ENCODE peak calls at places on chromosomes 16 and 17, in eight cellular contexts. Z is MM.1S, U is RWPE1, H is brain microvascular endothelial cell, B is A673, E is tibial nerve, M is osteocyte, Q is PC-3. Y is an unnamed sample.

GRCh38 chr17:28384281-28385036 is 13.0 kb downstream of the SARM1 start:
- DNase-seq in Z (peak; percentile 35), Q (peak; percentile 66), B (no peak), U (no peak), H (no peak), E (peak; percentile 14), M (no peak), Y (no peak)

GRCh38 chr17:73632513-73632912 is 11.7 kb downstream of the SDK2 start:
- DNase-seq in M (no peak), U (no peak), H (no peak), E (no peak), B (no peak), Z (no peak), Q (no peak), Y (no peak)

GRCh38 chr17:34997355-34997862 is 17.1 kb downstream of the LIG3 start:
- DNase-seq in E (peak; percentile 28), H (peak; percentile 73), U (no peak), M (no peak), Q (peak; percentile 12), Z (no peak), B (no peak), Y (peak; percentile 62)

GRCh38 chr16:80804451-80805383 is at the start of gene CDYL2:
- DNase-seq in M (no peak), E (no peak), Z (peak; percentile 48), U (peak; percentile 20), H (no peak), B (peak; percentile 11), Q (peak; percentile 57), Y (no peak)

GRCh38 chr16:50610331-50611262 is 62.4 kb downstream of the NKD1 start:
- DNase-seq in Z (no peak), Q (no peak), E (no peak), H (no peak), B (no peak), M (no peak), U (no peak), Y (no peak)

GRCh38 chr16:27273670-27274522 is 5.3 kb upstream of the NSMCE1 start:
- DNase-seq in H (peak; percentile 49), B (no peak), Z (no peak), Q (peak; percentile 52), U (no peak), E (no peak), M (peak; percentile 64), Y (peak; percentile 86)

GRCh38 chr17:75771334-75772281 is 6.6 kb upstream of the GALK1 start:
- DNase-seq in U (no peak), Z (no peak), M (no peak), B (no peak), E (no peak), Q (peak; percentile 59), H (no peak), Y (peak; percentile 46)

GRCh38 chr17:79997004-79997673 is 38.5 kb downstream of the TBC1D16 start:
- DNase-seq in B (peak; percentile 88), Q (no peak), U (no peak), H (no peak), M (no peak), E (no peak), Z (no peak), Y (no peak)

GRCh38 chr17:35088647-35088910 is 25.1 kb upstream of the RFFL start:
- DNase-seq in U (no peak), E (peak; percentile 11), Z (no peak), Q (no peak), M (no peak), B (peak; percentile 4), H (no peak), Y (no peak)

GRCh38 chr16:89693931-89694783 is 7.3 kb downstream of the SPATA2L start:
- DNase-seq in E (no peak), M (no peak), Q (no peak), Z (no peak), B (no peak), H (no peak), U (no peak), Y (no peak)

GRCh38 chr17:82201498-82201910 is 11.1 kb downstream of the CCDC57 start:
- DNase-seq in U (no peak), B (no peak), Z (no peak), E (no peak), M (no peak), H (no peak), Q (no peak), Y (no peak)

GRCh38 chr17:81927145-81927652 is 336 bp downstream of the MAFG start:
- DNase-seq in M (no peak), E (no peak), Z (no peak), Q (no peak), U (no peak), H (no peak), B (no peak), Y (no peak)

GRCh38 chr17:4972322-4972721 is 4.7 kb upstream of the SPAG7 start:
- DNase-seq in M (no peak), E (no peak), H (no peak), U (no peak), Z (no peak), B (no peak), Q (no peak), Y (no peak)

GRCh38 chr17:38728290-38728831 is 1.8 kb upstream of the CISD3 start:
- DNase-seq in H (no peak), M (no peak), B (no peak), Z (peak; percentile 10), Q (no peak), E (no peak), U (no peak), Y (no peak)

GRCh38 chr17:81648013-81648706 is 8.2 kb downstream of the PDE6G start:
- DNase-seq in Z (no peak), M (no peak), U (no peak), Q (no peak), E (no peak), B (no peak), H (no peak), Y (no peak)

GRCh38 chr17:58747674-58748073 is 8.0 kb upstream of the PPM1E start:
- DNase-seq in U (no peak), M (no peak), E (no peak), B (no peak), Q (no peak), H (no peak), Z (no peak), Y (no peak)

GRCh38 chr16:56589141-56590039 is at the start of gene MT3:
- DNase-seq in M (no peak), E (no peak), B (peak; percentile 49), H (no peak), Q (peak; percentile 19), Z (no peak), U (no peak), Y (no peak)

GRCh38 chr16:31010943-31011342 is 505 bp upstream of the STX1B start:
- DNase-seq in B (no peak), E (no peak), M (no peak), Z (no peak), Q (no peak), U (no peak), H (no peak), Y (no peak)

DNA sequence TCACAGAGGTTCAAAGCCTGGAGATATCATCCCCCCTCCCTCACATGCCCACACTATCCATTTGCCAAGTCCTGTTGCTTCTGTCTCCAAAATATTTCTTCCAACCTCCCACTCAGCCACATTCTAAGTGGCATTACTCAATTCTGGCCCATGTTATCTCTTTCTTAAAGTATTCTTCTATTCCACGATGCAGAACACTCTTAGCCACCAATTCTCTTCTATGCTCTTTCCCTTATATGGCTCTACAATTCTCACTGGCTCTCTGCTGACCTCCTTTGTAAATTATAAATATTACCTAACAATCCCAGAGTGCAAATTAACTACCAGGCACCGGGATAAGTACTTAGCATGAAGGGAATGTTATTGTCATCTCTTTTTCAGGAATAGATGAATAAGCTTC is 82.4 kb downstream of the KCNJ2 start:
- DNase-seq in Z (no peak), H (no peak), Q (no peak), U (no peak), B (no peak), E (no peak), M (no peak), Y (no peak)
- TF ChIP-seq CTCF in Z (no peak), H (no peak), Q (no peak), U (no peak), B (no peak), E (no peak), M (no peak), Y (no peak)

GRCh38 chr17:66533572-66533971 is 231.2 kb downstream of the PRKCA start:
- DNase-seq in U (no peak), M (peak; percentile 71), H (peak; percentile 63), B (peak; percentile 39), Z (no peak), E (no peak), Q (no peak), Y (peak; percentile 51)
- TF ChIP-seq CTCF in U (no peak), M (no peak), H (peak; percentile 37), B (no peak), Z (no peak), E (no peak), Q (no peak), Y (no peak)

DNA sequence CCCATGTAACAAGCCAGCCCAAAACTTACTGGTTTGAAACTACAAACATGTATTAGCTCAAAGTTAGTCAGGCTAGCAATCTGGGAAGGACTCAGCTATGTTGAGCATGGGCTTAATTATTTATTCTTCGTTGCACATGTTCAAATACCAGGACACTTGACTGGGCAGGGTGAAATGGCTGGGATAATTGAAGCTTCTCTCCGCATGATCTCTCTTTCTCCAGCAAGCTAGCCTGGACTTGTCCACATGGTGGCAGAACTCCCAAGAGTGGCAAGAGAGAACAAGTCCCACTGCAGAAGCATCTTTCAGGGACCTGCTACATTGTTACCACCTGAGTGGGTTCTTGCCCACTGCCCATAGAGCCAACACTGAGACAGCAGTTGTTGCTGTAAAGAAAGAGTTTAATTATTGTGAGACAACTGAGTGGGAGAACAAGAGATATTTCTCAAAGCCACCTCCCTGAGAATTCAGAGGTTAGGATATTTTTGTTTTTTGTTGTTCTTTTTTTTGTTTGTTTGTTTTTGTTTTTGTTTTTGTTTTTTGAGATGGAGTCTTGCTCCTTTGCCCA is 16.8 kb upstream of the ATF7IP2 start:
- DNase-seq in Q (no peak), M (peak; percentile 25), Z (no peak), H (no peak), U (no peak), B (peak; percentile 17), E (no peak), Y (no peak)
- TF ChIP-seq CTCF in Q (peak; percentile 25), M (no peak), Z (no peak), H (peak; percentile 17), U (no peak), B (peak; percentile 37), E (no peak), Y (no peak)

DNA sequence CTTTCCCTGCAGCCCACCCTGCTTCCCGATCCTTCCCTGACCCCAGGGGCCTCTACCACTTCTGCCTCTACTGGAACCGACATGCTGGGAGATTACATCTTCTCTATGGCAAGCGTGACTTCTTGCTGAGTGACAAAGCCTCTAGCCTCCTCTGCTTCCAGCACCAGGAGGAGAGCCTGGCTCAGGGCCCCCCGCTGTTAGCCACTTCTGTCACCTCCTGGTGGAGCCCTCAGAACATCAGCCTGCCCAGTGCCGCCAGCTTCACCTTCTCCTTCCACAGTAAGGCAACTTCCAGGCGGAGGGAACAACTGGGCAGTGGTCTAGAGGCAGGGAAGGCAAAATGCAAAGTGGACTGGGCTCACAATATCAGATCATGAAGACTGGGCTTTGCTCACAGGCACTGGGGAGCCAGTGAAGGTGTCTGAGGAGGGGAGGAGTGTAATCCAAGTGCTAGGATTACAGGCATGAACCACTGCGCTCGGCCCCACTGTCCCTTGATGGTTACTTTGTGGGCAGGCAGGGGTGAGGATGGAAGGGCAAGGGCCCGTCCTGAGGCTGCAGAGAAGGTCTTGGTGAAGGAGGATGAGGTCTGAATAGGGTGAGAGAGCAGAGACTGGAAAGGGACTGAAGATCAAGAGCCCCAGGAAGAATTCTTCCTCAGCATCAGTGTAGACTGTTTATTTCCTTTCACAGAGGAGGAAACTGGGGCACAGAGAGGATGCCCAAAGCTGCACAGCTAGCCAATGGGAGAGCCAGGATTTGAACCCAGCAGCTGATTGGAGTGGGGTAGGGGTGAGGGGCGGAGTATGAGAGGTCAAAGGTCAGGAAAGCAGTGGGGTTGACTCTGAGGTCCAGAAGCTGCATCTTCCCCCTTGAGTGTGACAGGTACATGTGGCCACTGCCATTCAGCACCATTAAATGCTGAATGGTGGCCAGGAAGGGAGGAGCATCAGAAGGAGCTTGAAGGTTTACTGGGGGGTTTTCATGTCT is 16.5 kb upstream of the ADGRG3 start:
- DNase-seq in B (no peak), E (no peak), Z (no peak), H (no peak), Q (no peak), M (no peak), U (no peak), Y (no peak)
- TF ChIP-seq CTCF in B (peak; percentile 11), E (no peak), Z (no peak), H (no peak), Q (no peak), M (no peak), U (no peak), Y (no peak)

Y was measured in fibroblast of mammary gland.